ENCODE peak calls at places on chromosomes 3 and 15, in five cellular contexts. One of them, this sample, is unnamed.

GRCh38 chr15:85488997-85489396 is 108.6 kb downstream of the AKAP13 start:
- DNase-seq in GM12878: no peak
- DNase-seq in GM23338: no peak
- DNase-seq in K562: no peak
- DNase-seq in HepG2: no peak
- DNase-seq in this sample: no peak

GRCh38 chr15:57205999-57206398 is 170.3 kb upstream of the CGNL1 start:
- DNase-seq in K562: no peak
- DNase-seq in GM23338: no peak
- DNase-seq in GM12878: no peak
- DNase-seq in HepG2: no peak
- DNase-seq in this sample: no peak

GRCh38 chr3:119292666-119293065 is 1.5 kb upstream of the ARHGAP31 start:
- DNase-seq in GM12878: no peak
- DNase-seq in GM23338: no peak
- DNase-seq in HepG2: no peak
- DNase-seq in K562: no peak
- DNase-seq in this sample: no peak

GRCh38 chr3:4340411-4341335 is 37.5 kb downstream of the SETMAR start:
- DNase-seq in HepG2: no peak
- DNase-seq in GM12878: no peak
- DNase-seq in GM23338: no peak
- DNase-seq in K562: peak
- DNase-seq in this sample: no peak

GRCh38 chr3:193605876-193606275 is 12.9 kb downstream of the OPA1 start:
- DNase-seq in GM23338: peak
- DNase-seq in HepG2: peak
- DNase-seq in GM12878: no peak
- DNase-seq in K562: peak
- DNase-seq in this sample: peak

GRCh38 chr3:141266797-141267555 is 35.4 kb downstream of the PXYLP1 start:
- DNase-seq in GM23338: no peak
- DNase-seq in HepG2: no peak
- DNase-seq in K562: no peak
- DNase-seq in GM12878: no peak
- DNase-seq in this sample: no peak

GRCh38 chr15:51243774-51244173 is 94.6 kb downstream of the CYP19A1 start:
- DNase-seq in HepG2: peak
- DNase-seq in K562: no peak
- DNase-seq in GM12878: no peak
- DNase-seq in GM23338: no peak
- DNase-seq in this sample: no peak

GRCh38 chr15:88076246-88076645 is 180.3 kb downstream of the NTRK3 start:
- DNase-seq in GM12878: no peak
- DNase-seq in GM23338: no peak
- DNase-seq in K562: no peak
- DNase-seq in HepG2: no peak
- DNase-seq in this sample: no peak

GRCh38 chr15:52143862-52144261 is 31.3 kb upstream of the BCL2L10 start:
- DNase-seq in GM23338: peak
- DNase-seq in HepG2: peak
- DNase-seq in GM12878: no peak
- DNase-seq in K562: peak
- DNase-seq in this sample: no peak

GRCh38 chr15:90595760-90596155 is 66.0 kb downstream of the CRTC3 start:
- DNase-seq in HepG2: no peak
- DNase-seq in GM23338: no peak
- DNase-seq in GM12878: no peak
- DNase-seq in K562: no peak
- DNase-seq in this sample: no peak

GRCh38 chr3:43870110-43870509 is 179.4 kb downstream of the ABHD5 start:
- DNase-seq in GM23338: no peak
- DNase-seq in HepG2: no peak
- DNase-seq in GM12878: no peak
- DNase-seq in K562: no peak
- DNase-seq in this sample: peak

GRCh38 chr3:107421170-107421792 is 44.0 kb downstream of the CCDC54 start:
- DNase-seq in K562: peak
- DNase-seq in GM12878: no peak
- DNase-seq in GM23338: peak
- DNase-seq in HepG2: peak
- DNase-seq in this sample: no peak

GRCh38 chr3:123586131-123586530 is 1.3 kb upstream of the HACD2 start:
- DNase-seq in GM12878: no peak
- DNase-seq in HepG2: peak
- DNase-seq in GM23338: peak
- DNase-seq in K562: peak
- DNase-seq in this sample: peak

GRCh38 chr3:189167027-189167766 is 4.6 kb upstream of the TPRG1 start:
- DNase-seq in GM23338: peak
- DNase-seq in GM12878: no peak
- DNase-seq in K562: no peak
- DNase-seq in HepG2: no peak
- DNase-seq in this sample: peak

DNA sequence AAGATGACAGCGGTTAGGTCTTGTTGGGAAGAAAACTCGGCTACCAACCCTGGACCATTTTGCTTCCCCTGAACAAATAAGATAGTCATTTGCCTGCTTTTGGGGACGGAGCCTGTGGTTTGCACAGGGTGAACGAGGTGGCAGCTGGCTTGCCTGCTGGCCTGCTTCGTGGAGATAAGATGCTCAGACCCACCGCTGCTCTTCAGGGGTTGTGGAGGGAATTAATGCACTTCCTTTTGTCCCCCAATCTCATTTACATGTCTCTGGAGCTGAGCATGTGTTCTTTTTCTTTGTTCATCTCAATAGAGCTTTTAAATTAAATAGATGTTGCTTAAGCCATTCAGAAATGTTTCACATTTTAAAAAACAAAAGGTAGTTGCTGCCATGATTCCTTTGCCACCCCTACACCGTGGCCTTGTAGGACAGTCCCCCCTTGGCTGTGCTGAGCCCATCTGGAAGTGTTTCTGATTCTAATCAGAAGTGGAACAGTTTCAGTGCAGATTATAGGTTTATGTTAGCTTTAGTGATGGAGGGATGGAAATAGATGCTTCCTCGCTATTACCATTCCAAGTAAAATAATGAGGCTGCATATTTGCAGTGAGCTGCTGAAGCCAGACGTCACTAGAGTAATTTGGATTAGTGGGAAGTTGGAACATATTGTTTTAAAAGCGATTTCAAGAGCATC is 25.7 kb downstream of the APBA2 start:
- DNase-seq in K562: peak
- DNase-seq in HepG2: no peak
- DNase-seq in GM12878: no peak
- DNase-seq in GM23338: no peak
- DNase-seq in this sample: no peak
- H3K4me3 ChIP-seq in K562: no peak
- H3K4me3 ChIP-seq in HepG2: no peak
- H3K4me3 ChIP-seq in GM12878: no peak
- H3K4me3 ChIP-seq in GM23338: no peak
- H3K4me3 ChIP-seq in this sample: no peak

GRCh38 chr3:71438904-71439303 is 144.6 kb downstream of the FOXP1 start:
- DNase-seq in HepG2: no peak
- DNase-seq in GM12878: no peak
- DNase-seq in GM23338: no peak
- DNase-seq in K562: no peak
- DNase-seq in this sample: no peak

GRCh38 chr3:71438004-71438685 is 145.4 kb downstream of the FOXP1 start:
- DNase-seq in GM12878: no peak
- DNase-seq in GM23338: no peak
- DNase-seq in K562: no peak
- DNase-seq in HepG2: no peak
- DNase-seq in this sample: no peak

GRCh38 chr3:71432044-71432970 is 151.2 kb downstream of the FOXP1 start:
- DNase-seq in K562: no peak
- DNase-seq in HepG2: no peak
- DNase-seq in GM23338: no peak
- DNase-seq in GM12878: no peak
- DNase-seq in this sample: no peak

GRCh38 chr3:71433631-71434030 is 149.9 kb downstream of the FOXP1 start:
- DNase-seq in GM12878: no peak
- DNase-seq in GM23338: no peak
- DNase-seq in K562: no peak
- DNase-seq in HepG2: no peak
- DNase-seq in this sample: no peak

GRCh38 chr3:71436337-71436736 is 147.2 kb downstream of the FOXP1 start:
- DNase-seq in K562: no peak
- DNase-seq in GM12878: no peak
- DNase-seq in HepG2: no peak
- DNase-seq in GM23338: no peak
- DNase-seq in this sample: no peak
- TF ChIP-seq JUNB in K562: no peak
- TF ChIP-seq JUNB in GM12878: no peak
- TF ChIP-seq JUNB in HepG2: no peak
- TF ChIP-seq JUNB in GM23338: no peak
- TF ChIP-seq JUNB in this sample: no peak

GRCh38 chr3:9949115-9949514 is 3.1 kb downstream of the PRRT3 start:
- DNase-seq in K562: no peak
- DNase-seq in GM12878: no peak
- DNase-seq in HepG2: no peak
- DNase-seq in GM23338: no peak
- DNase-seq in this sample: no peak

GRCh38 chr3:9945358-9945757 is 6.8 kb downstream of the PRRT3 start:
- DNase-seq in GM12878: no peak
- DNase-seq in HepG2: no peak
- DNase-seq in K562: no peak
- DNase-seq in GM23338: no peak
- DNase-seq in this sample: no peak

GRCh38 chr3:9946112-9947024 is 5.8 kb downstream of the PRRT3 start:
- DNase-seq in GM12878: no peak
- DNase-seq in GM23338: peak
- DNase-seq in HepG2: peak
- DNase-seq in K562: no peak
- DNase-seq in this sample: peak

GRCh38 chr3:9948586-9948985 is 3.6 kb downstream of the PRRT3 start:
- DNase-seq in HepG2: no peak
- DNase-seq in GM23338: no peak
- DNase-seq in K562: no peak
- DNase-seq in GM12878: no peak
- DNase-seq in this sample: no peak

DNA sequence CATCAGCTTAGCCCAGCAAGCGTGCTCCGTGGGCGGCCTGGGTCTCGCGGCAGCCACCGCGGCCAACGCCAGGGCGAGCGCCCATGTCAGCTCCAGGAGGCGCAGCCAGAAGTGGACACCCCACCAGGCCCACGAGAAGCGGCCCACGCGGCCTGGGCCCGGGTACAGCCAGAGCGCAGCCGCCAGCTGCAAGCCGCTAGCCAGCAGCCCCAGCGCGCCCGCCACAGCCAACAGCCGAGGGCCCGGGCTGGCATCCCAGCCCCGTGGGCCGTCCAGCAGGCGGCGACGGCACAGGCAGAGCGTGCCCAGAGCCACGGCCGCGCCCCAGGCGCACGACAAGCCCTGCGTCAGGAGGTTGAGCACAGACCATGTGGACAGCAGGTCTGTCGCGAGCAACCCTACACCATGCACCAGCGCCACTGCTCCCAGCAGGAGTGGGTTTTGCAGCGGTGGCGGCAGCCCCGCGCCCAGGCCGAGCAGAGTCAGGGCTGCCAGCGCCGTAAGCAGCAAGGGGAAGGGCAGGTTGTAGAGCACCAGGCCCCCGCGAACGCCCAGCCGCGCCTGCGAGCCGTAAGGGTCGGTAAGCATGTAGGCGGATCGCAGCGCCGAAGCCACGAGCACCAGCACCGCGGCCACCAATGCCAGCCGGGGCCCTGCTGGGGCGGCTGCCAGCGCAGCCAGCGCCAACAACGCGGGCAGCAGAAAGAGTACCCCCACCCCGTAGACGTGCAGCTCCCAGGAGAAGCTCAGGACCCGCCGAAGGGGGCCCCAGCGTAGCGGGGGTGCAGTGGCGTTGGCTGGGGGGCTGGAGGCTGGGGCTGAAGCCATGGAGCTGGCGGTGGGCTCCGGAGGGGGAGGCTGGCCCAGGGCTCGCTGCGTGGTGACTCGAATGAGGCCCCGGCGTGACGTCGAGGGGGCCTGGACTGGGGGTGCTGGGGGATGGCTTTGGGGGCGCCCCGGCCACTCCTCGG is 4.9 kb downstream of the PRRT3 start:
- DNase-seq in K562: no peak
- DNase-seq in GM23338: peak
- DNase-seq in HepG2: peak
- DNase-seq in GM12878: no peak
- DNase-seq in this sample: peak
- H3K4me3 ChIP-seq in K562: no peak
- H3K4me3 ChIP-seq in GM23338: peak
- H3K4me3 ChIP-seq in HepG2: peak
- H3K4me3 ChIP-seq in GM12878: no peak
- H3K4me3 ChIP-seq in this sample: peak

DNA sequence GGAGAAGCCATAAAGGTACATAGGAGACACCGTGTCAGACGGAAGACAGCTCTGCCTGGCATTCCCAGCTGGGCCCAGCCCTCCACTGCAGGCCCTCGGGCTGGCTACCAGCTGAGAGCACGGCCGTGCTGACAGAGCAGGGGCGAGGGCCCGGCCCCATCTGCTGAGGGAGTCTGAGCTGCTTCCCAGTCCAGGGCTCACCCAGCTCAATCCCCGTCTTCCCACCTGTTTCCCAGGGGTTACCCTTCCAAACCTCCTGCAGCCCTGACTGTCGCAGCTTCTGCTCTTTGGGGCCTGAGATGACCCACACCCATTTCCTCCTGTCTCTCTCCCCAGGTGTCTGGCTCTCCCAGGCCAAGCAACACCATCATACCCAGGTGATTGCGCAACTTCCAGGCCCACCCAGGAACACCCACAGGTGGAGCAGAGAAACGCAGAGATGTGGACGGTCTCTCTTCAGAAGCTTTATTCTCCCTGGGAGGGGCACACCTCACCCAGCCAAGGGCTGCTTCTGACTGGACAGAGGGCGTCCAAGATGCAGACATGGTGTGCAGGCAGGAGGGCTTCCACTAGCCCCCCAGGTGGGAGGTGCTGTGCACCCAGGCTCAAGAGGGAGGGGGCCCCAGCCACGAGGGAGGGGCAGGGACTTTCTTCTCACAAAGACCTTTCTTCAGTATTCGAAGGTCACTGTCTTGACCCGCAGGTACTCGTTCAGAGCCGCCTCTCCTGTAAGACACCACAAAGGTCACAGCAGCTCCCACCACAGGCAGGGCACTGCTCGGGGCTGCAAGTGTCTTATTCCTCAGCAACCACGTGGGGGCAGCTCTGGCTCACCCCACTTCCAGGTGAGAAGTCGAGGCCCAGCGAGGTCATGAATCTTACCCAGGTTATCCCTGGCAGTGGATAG is 19.4 kb upstream of the SLC41A3 start:
- DNase-seq in GM23338: peak
- DNase-seq in GM12878: no peak
- DNase-seq in K562: peak
- DNase-seq in HepG2: no peak
- DNase-seq in this sample: no peak
- TF ChIP-seq JUNB in GM23338: no peak
- TF ChIP-seq JUNB in GM12878: no peak
- TF ChIP-seq JUNB in K562: no peak
- TF ChIP-seq JUNB in HepG2: no peak
- TF ChIP-seq JUNB in this sample: no peak

GRCh38 chr15:37102315-37103021 is 2.1 kb upstream of the MEIS2 start:
- DNase-seq in GM12878: no peak
- DNase-seq in GM23338: peak
- DNase-seq in HepG2: no peak
- DNase-seq in K562: no peak
- DNase-seq in this sample: peak
- H3K4me3 ChIP-seq in GM12878: peak
- H3K4me3 ChIP-seq in GM23338: peak
- H3K4me3 ChIP-seq in HepG2: peak
- H3K4me3 ChIP-seq in K562: peak
- H3K4me3 ChIP-seq in this sample: peak

GRCh38 chr3:138329127-138329983 is at the start of gene NME9:
- DNase-seq in GM12878: no peak
- DNase-seq in K562: peak
- DNase-seq in HepG2: peak
- DNase-seq in GM23338: peak
- DNase-seq in this sample: peak
- TF ChIP-seq JUNB in GM12878: no peak
- TF ChIP-seq JUNB in K562: no peak
- TF ChIP-seq JUNB in HepG2: no peak
- TF ChIP-seq JUNB in GM23338: no peak
- TF ChIP-seq JUNB in this sample: no peak

This sample was measured in A549.